ENCODE peak calls at places on chromosomes 6 and 20, in ten cellular contexts. M is BE2C, Z is GM03348, K is ascending aorta, F is glomerular endothelial cell, H is left cardiac atrium, G is HEK293T, V is RKO, A is hepatic stellate cell, U is mesenteric fat pad. Q is an unnamed sample.

GRCh38 chr20:63836335-63837133 is 5.5 kb upstream of the ZBTB46 start:
- DNase-seq in H (no peak), F (no peak), K (no peak), Z (no peak), M (no peak), U (no peak), A (no peak), G (no peak), V (no peak), Q (no peak)

GRCh38 chr6:71388068-71388744 is 99.6 kb downstream of the OGFRL1 start:
- DNase-seq in A (no peak), G (no peak), K (no peak), H (no peak), V (no peak), Z (no peak), U (no peak), F (no peak), M (no peak), Q (no peak)

GRCh38 chr6:165676435-165677068 is 13.5 kb upstream of the PDE10A start:
- DNase-seq in Z (no peak), V (no peak), H (peak), U (no peak), M (no peak), A (peak), K (no peak), F (peak), G (no peak), Q (no peak)

GRCh38 chr6:50826037-50826761 is 7.5 kb downstream of the TFAP2B start:
- DNase-seq in U (no peak), G (no peak), M (no peak), H (no peak), V (no peak), A (no peak), F (no peak), K (no peak), Z (no peak), Q (no peak)

GRCh38 chr20:49523767-49524360 is 41.4 kb upstream of the KCNB1 start:
- DNase-seq in V (no peak), A (no peak), M (no peak), F (no peak), H (no peak), U (no peak), G (no peak), Z (no peak), K (no peak), Q (no peak)

GRCh38 chr6:125019873-125020272 is 57.6 kb downstream of the RNF217 start:
- DNase-seq in H (no peak), M (no peak), Z (no peak), G (no peak), K (no peak), F (no peak), U (no peak), A (no peak), V (no peak), Q (no peak)

GRCh38 chr20:53298900-53299299 is 294.7 kb downstream of the ZNF217 start:
- DNase-seq in G (no peak), H (no peak), A (no peak), K (no peak), V (no peak), Z (no peak), F (no peak), M (no peak), U (no peak), Q (no peak)

GRCh38 chr20:37396520-37397075 is 50.7 kb downstream of the SRC start:
- DNase-seq in F (no peak), V (no peak), A (no peak), K (no peak), G (no peak), M (peak), U (no peak), Z (no peak), H (no peak), Q (no peak)

GRCh38 chr20:4084721-4085120 is 69.4 kb upstream of the RNF24 start:
- DNase-seq in F (no peak), Z (no peak), V (no peak), H (no peak), A (no peak), K (peak), U (no peak), M (no peak), G (no peak), Q (no peak)

GRCh38 chr6:24950210-24950941 is 14.6 kb upstream of the RIPOR2 start:
- DNase-seq in A (no peak), Z (no peak), F (no peak), G (no peak), H (no peak), M (no peak), V (no peak), K (no peak), U (no peak), Q (no peak)

GRCh38 chr6:156557269-156557885 is 219.8 kb upstream of the ARID1B start:
- DNase-seq in H (peak), M (no peak), V (no peak), F (no peak), K (no peak), U (no peak), G (peak), A (no peak), Z (peak), Q (peak)

GRCh38 chr6:15505463-15505918 is 157.3 kb downstream of the DTNBP1 start:
- DNase-seq in A (no peak), M (no peak), Z (no peak), G (no peak), H (no peak), U (peak), V (no peak), F (no peak), K (no peak), Q (no peak)

GRCh38 chr6:154276810-154277577 is 79.6 kb downstream of the IPCEF1 start:
- DNase-seq in G (peak), Z (peak), A (no peak), U (no peak), K (no peak), M (no peak), H (no peak), V (peak), F (no peak), Q (peak)

GRCh38 chr6:87184762-87185250 is 29.4 kb downstream of the ZNF292 start:
- DNase-seq in F (no peak), M (no peak), K (no peak), G (no peak), U (no peak), Z (no peak), H (no peak), A (no peak), V (no peak), Q (no peak)

GRCh38 chr6:140988780-140989179 is 1143.9 kb upstream of the GJE1 start:
- DNase-seq in K (no peak), V (no peak), U (no peak), F (no peak), H (no peak), Z (no peak), A (no peak), G (no peak), M (no peak), Q (peak)

GRCh38 chr6:72260489-72260888 is 361.4 kb upstream of the KCNQ5 start:
- DNase-seq in H (no peak), U (no peak), F (no peak), A (peak), Z (no peak), M (no peak), K (no peak), G (no peak), V (no peak), Q (no peak)

GRCh38 chr20:50286609-50287008 is 96.0 kb downstream of the CEBPB start:
- DNase-seq in K (peak), V (no peak), U (no peak), F (no peak), H (peak), M (peak), Z (peak), G (peak), A (peak), Q (peak)

GRCh38 chr20:32661820-32662528 is 11.8 kb downstream of the C20orf203 start:
- DNase-seq in G (no peak), H (no peak), V (no peak), Z (no peak), M (no peak), U (no peak), K (no peak), A (no peak), F (no peak), Q (no peak)

GRCh38 chr6:34051339-34051919 is 94.5 kb downstream of the GRM4 start:
- DNase-seq in G (no peak), K (no peak), Z (no peak), U (no peak), F (no peak), A (no peak), M (peak), V (no peak), H (no peak), Q (no peak)

GRCh38 chr6:2973656-2974055 is 2.3 kb upstream of the SERPINB6 start:
- DNase-seq in F (no peak), H (no peak), M (no peak), A (no peak), K (peak), V (no peak), U (no peak), G (no peak), Z (peak), Q (no peak)

GRCh38 chr6:128487746-128488145 is 32.7 kb downstream of the PTPRK start:
- DNase-seq in U (no peak), H (no peak), Z (no peak), F (no peak), G (no peak), V (no peak), M (no peak), A (no peak), K (no peak), Q (no peak)

GRCh38 chr6:151784441-151785214 is 22.9 kb upstream of the ESR1 start:
- DNase-seq in F (no peak), M (no peak), U (no peak), Z (no peak), K (no peak), V (no peak), A (no peak), H (no peak), G (no peak), Q (no peak)

GRCh38 chr6:33892581-33893346 is 89.0 kb upstream of the MLN start:
- DNase-seq in K (no peak), F (no peak), U (no peak), G (no peak), H (no peak), A (no peak), Z (no peak), V (no peak), M (no peak), Q (no peak)

GRCh38 chr20:1867495-1868260 is 27.5 kb upstream of the SIRPA start:
- DNase-seq in U (no peak), G (no peak), F (no peak), V (no peak), A (no peak), Z (no peak), K (no peak), H (no peak), M (no peak), Q (no peak)

GRCh38 chr20:23305098-23305497 is 45.5 kb upstream of the NXT1 start:
- DNase-seq in M (no peak), G (no peak), V (no peak), H (no peak), F (no peak), A (no peak), U (no peak), Z (peak), K (peak), Q (no peak)

GRCh38 chr20:42277203-42277602 is 659.0 kb upstream of the CHD6 start:
- DNase-seq in H (no peak), Z (no peak), F (no peak), V (no peak), U (no peak), A (no peak), G (no peak), K (no peak), M (no peak), Q (no peak)

GRCh38 chr20:14418441-14418840 is 81.0 kb upstream of the FLRT3 start:
- DNase-seq in Z (peak), G (no peak), U (no peak), A (no peak), V (no peak), K (no peak), M (no peak), F (no peak), H (no peak), Q (no peak)

GRCh38 chr20:17872920-17873319 is 95.7 kb downstream of the SNX5 start:
- DNase-seq in K (peak), F (no peak), G (no peak), H (no peak), A (no peak), Z (no peak), M (no peak), V (no peak), U (no peak), Q (no peak)

GRCh38 chr20:22496817-22497216 is 87.6 kb downstream of the FOXA2 start:
- DNase-seq in V (no peak), G (no peak), F (no peak), Z (no peak), U (no peak), H (no peak), K (no peak), A (no peak), M (no peak), Q (no peak)

GRCh38 chr6:19597809-19598320 is 239.3 kb upstream of the ID4 start:
- DNase-seq in K (no peak), V (no peak), F (no peak), Z (no peak), U (no peak), M (no peak), H (no peak), A (no peak), G (no peak), Q (no peak)

GRCh38 chr6:36677059-36677749 is 1.3 kb upstream of the CDKN1A start:
- DNase-seq in F (no peak), K (no peak), M (no peak), G (no peak), H (no peak), Z (peak), U (peak), A (no peak), V (no peak), Q (no peak)

GRCh38 chr6:52610745-52611355 is 34.0 kb upstream of the TRAM2 start:
- DNase-seq in A (no peak), Z (peak), M (no peak), G (no peak), K (no peak), H (no peak), V (peak), U (no peak), F (no peak), Q (peak)

Q was measured in SW480.